ENCODE peak calls at places on chromosomes 16 and 17, in six cellular contexts. R, B, W, Y, F and T are unnamed samples.

GRCh38 chr16:2146739-2147138 is 1.7 kb upstream of the RAB26 start:
- DNase-seq in R (no peak), B (no peak), W (no peak), Y (no peak), F (no peak), T (no peak)

GRCh38 chr17:9488556-9488955 is 87.1 kb downstream of the STX8 start:
- DNase-seq in R (no peak), B (peak), W (no peak), Y (no peak), F (no peak), T (no peak)

GRCh38 chr16:84618428-84619102 is 687 bp upstream of the COTL1 start:
- DNase-seq in R (no peak), B (peak), W (no peak), Y (peak), F (peak), T (peak)

GRCh38 chr16:9092282-9092962 is 978 bp downstream of the HAPSTR1 start:
- DNase-seq in R (peak), B (no peak), W (peak), Y (no peak), F (no peak), T (peak)

GRCh38 chr16:4917117-4917516 is 19.8 kb downstream of the PPL start:
- DNase-seq in R (no peak), B (peak), W (no peak), Y (peak), F (no peak), T (no peak)

GRCh38 chr17:13003927-13004326 is 13.9 kb downstream of the ELAC2 start:
- DNase-seq in R (no peak), B (no peak), W (no peak), Y (no peak), F (no peak), T (no peak)

GRCh38 chr16:77780378-77780837 is 8.0 kb upstream of the VAT1L start:
- DNase-seq in R (no peak), B (peak), W (no peak), Y (peak), F (no peak), T (no peak)

GRCh38 chr16:53773150-53773846 is 69.3 kb downstream of the FTO start:
- DNase-seq in R (peak), B (peak), W (peak), Y (peak), F (no peak), T (no peak)

GRCh38 chr16:8589293-8590160 is 784 bp downstream of the TMEM114 start:
- DNase-seq in R (no peak), B (no peak), W (no peak), Y (no peak), F (peak), T (peak)

GRCh38 chr17:68248199-68248825 is 469 bp downstream of the AMZ2 start:
- DNase-seq in R (no peak), B (peak), W (no peak), Y (peak), F (no peak), T (no peak)

GRCh38 chr16:81645303-81645702 is 133.8 kb upstream of the PLCG2 start:
- DNase-seq in R (peak), B (peak), W (peak), Y (peak), F (peak), T (no peak)

GRCh38 chr17:50918933-50919296 is 52.8 kb upstream of the TOB1 start:
- DNase-seq in R (peak), B (peak), W (no peak), Y (no peak), F (no peak), T (no peak)

GRCh38 chr17:44934745-44935105 is 12.8 kb downstream of the KIF18B start:
- DNase-seq in R (no peak), B (no peak), W (no peak), Y (no peak), F (peak), T (no peak)

GRCh38 chr17:3894927-3895343 is 2.1 kb upstream of the CAMKK1 start:
- DNase-seq in R (peak), B (peak), W (peak), Y (no peak), F (no peak), T (no peak)

GRCh38 chr17:27446569-27447301 is 9.5 kb upstream of the KSR1 start:
- DNase-seq in R (no peak), B (peak), W (no peak), Y (peak), F (no peak), T (no peak)

GRCh38 chr16:77677129-77677528 is 45.2 kb upstream of the NUDT7 start:
- DNase-seq in R (no peak), B (no peak), W (no peak), Y (no peak), F (no peak), T (no peak)

GRCh38 chr17:66982011-66982508 is 17.6 kb downstream of the CACNG4 start:
- DNase-seq in R (no peak), B (no peak), W (no peak), Y (peak), F (no peak), T (no peak)

GRCh38 chr16:28292731-28293588 is 635 bp downstream of the SBK1 start:
- DNase-seq in R (no peak), B (no peak), W (no peak), Y (no peak), F (peak), T (peak)

GRCh38 chr17:29677139-29677834 is 54.6 kb upstream of the CORO6 start:
- DNase-seq in R (no peak), B (no peak), W (peak), Y (peak), F (no peak), T (no peak)

GRCh38 chr17:41739661-41740352 is 5.4 kb upstream of the HAP1 start:
- DNase-seq in R (no peak), B (peak), W (no peak), Y (no peak), F (no peak), T (no peak)

GRCh38 chr16:84838383-84838948 is 18.7 kb downstream of the CRISPLD2 start:
- DNase-seq in R (no peak), B (peak), W (no peak), Y (no peak), F (no peak), T (no peak)

GRCh38 chr17:51044964-51045363 is 75.7 kb downstream of the SPAG9 start:
- DNase-seq in R (no peak), B (peak), W (no peak), Y (no peak), F (no peak), T (peak)

GRCh38 chr16:19432429-19432828 is 14.7 kb downstream of the TMC5 start:
- DNase-seq in R (no peak), B (no peak), W (no peak), Y (no peak), F (no peak), T (no peak)

GRCh38 chr17:61139219-61139618 is 260.4 kb upstream of the TBX2 start:
- DNase-seq in R (no peak), B (peak), W (no peak), Y (peak), F (no peak), T (no peak)

GRCh38 chr16:483351-484075 is 44.0 kb upstream of the CAPN15 start:
- DNase-seq in R (peak), B (peak), W (peak), Y (peak), F (no peak), T (no peak)

GRCh38 chr17:39231587-39232551 is 6.1 kb upstream of the STAC2 start:
- DNase-seq in R (no peak), B (no peak), W (peak), Y (peak), F (peak), T (peak)

GRCh38 chr16:82083710-82084353 is 48.8 kb downstream of the HSD17B2 start:
- DNase-seq in R (no peak), B (no peak), W (no peak), Y (no peak), F (no peak), T (no peak)

GRCh38 chr16:1452530-1452929 is 8.2 kb upstream of the CCDC154 start:
- DNase-seq in R (no peak), B (no peak), W (no peak), Y (no peak), F (no peak), T (no peak)

GRCh38 chr17:79741751-79742588 is 11.2 kb downstream of the ENPP7 start:
- DNase-seq in R (peak), B (peak), W (peak), Y (peak), F (peak), T (peak)

GRCh38 chr17:8013731-8014557 is 11.5 kb downstream of the GUCY2D start:
- DNase-seq in R (no peak), B (no peak), W (no peak), Y (no peak), F (no peak), T (no peak)

GRCh38 chr17:80474933-80475915 is 1.2 kb downstream of the NPTX1 start:
- DNase-seq in R (no peak), B (no peak), W (no peak), Y (no peak), F (no peak), T (peak)

GRCh38 chr17:52145496-52145895 is 13.0 kb downstream of the CA10 start:
- DNase-seq in R (no peak), B (peak), W (no peak), Y (peak), F (no peak), T (no peak)

GRCh38 chr17:40458851-40459482 is 15.7 kb downstream of the IGFBP4 start:
- DNase-seq in R (no peak), B (no peak), W (no peak), Y (peak), F (no peak), T (no peak)

GRCh38 chr16:55834044-55834443 is 1.1 kb upstream of the CES1 start:
- DNase-seq in R (no peak), B (no peak), W (no peak), Y (no peak), F (no peak), T (no peak)

GRCh38 chr17:57604771-57605733 is 140.0 kb downstream of the CCDC182 start:
- DNase-seq in R (peak), B (peak), W (peak), Y (peak), F (no peak), T (peak)

GRCh38 chr17:40123811-40124114 is 2.0 kb downstream of the MSL1 start:
- DNase-seq in R (no peak), B (no peak), W (no peak), Y (no peak), F (no peak), T (no peak)

GRCh38 chr17:28193241-28193640 is 125.8 kb upstream of the TMEM97 start:
- DNase-seq in R (peak), B (no peak), W (peak), Y (no peak), F (peak), T (no peak)

GRCh38 chr17:44374306-44375195 is 10.9 kb upstream of the FAM171A2 start:
- DNase-seq in R (no peak), B (no peak), W (no peak), Y (no peak), F (peak), T (no peak)

DNA sequence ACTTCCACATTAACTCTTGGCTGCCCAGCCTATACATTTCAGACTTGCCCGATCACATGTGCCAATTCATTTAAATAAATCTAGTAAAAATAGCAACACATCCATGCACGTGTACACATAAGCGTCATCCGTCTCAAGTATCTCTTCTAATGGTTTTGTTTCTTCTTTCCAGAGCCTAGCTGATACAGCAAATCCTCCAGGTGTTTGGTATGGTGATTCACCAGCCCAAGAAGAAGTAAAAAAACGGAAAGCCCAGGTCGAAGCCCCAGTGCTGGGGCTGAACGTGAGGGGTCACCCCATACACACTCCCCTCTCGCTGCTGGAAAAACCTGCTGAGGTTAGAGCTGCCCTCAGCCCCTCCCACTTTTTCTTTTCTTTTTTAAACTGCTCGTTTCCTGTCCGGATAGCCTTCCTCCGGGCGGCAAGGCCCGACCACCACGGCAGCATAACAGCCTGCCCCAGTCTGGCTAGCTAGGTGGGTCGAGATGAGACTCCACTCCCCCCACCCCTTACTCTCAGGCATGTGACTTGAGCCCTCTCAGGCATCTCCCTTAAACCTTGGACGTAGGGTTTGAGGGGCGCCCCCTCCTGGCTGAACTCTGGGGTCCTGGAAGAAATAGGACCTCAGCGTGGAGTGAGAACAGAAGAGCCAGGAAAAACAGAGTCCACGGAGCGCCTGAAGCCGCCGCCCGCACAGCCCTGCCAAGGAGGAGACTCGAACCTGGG is 13.9 kb upstream of the OR1F1 start:
- DNase-seq in R (no peak), B (no peak), W (no peak), Y (no peak), F (peak), T (peak)
- TF ChIP-seq CTCF in R (no peak), B (peak), W (no peak), Y (peak), F (peak), T (peak)

GRCh38 chr16:30866031-30866430 is 27.8 kb downstream of the BCL7C start:
- DNase-seq in R (no peak), B (no peak), W (no peak), Y (no peak), F (no peak), T (no peak)

GRCh38 chr16:30870904-30871303 is 23.0 kb downstream of the BCL7C start:
- DNase-seq in R (no peak), B (no peak), W (no peak), Y (no peak), F (no peak), T (no peak)

DNA sequence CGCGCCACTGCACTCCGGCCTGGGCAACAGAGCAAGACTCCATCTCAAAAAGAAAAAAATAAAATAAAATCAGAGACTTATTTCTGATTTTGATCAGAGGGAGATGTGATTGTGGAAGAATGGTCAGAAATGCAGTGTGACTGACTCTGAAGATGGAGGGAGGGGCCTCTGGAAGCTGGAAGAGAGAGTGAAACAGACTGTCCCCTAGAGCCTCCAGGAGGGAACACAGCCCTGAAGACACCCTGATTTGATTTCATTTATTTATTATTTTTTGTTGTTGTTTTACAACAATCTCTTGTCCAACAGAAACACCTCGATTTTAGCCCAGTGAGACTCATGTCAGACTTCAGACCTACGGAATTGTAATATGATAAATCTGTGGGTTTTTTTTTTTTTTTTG is 26.1 kb downstream of the BCL7C start:
- DNase-seq in R (no peak), B (no peak), W (no peak), Y (peak), F (no peak), T (no peak)
- TF ChIP-seq CTCF in R (no peak), B (peak), W (no peak), Y (peak), F (peak), T (no peak)

DNA sequence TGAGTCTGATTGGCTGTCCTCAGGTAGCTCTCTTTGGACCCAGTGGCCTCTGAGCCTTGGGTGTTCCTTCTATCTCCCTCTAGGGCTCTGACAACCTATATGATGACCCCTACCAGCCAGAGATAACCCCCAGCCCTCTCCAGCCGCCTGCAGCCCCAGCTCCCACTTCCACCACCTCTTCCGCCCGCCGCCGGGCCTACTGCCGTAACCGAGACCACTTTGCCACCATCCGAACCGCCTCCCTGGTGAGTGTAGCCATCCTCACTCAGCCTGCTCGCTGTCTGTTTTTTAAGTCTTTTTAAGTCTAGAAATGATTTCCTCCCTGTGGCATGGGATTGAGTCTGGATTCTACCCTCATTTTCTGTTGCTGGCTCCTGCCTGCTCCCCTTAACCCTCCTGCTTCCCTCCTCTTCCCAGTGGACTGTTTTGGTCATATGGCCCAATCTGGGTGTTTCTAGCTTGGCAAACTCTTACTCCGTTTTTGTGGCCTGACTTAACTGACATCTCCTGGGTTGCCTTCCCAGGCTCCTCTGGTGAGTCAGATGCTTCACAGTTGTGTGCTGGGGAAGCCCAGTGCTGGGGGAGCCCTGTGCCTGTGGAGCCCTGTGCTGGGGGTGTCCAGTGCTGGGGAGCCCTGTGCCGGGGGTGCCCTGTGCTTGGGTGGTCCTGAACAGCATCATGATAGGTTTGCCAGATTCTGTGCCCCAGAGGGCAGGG is 9.9 kb downstream of the TAOK2 start:
- DNase-seq in R (no peak), B (peak), W (no peak), Y (peak), F (no peak), T (no peak)
- TF ChIP-seq CTCF in R (no peak), B (no peak), W (no peak), Y (no peak), F (no peak), T (no peak)

GRCh38 chr17:17851101-17851500 is 14.3 kb upstream of the SREBF1 start:
- DNase-seq in R (no peak), B (no peak), W (no peak), Y (no peak), F (no peak), T (no peak)

GRCh38 chr17:17851603-17852002 is 14.8 kb upstream of the SREBF1 start:
- DNase-seq in R (no peak), B (no peak), W (no peak), Y (no peak), F (no peak), T (no peak)

GRCh38 chr17:17848311-17848710 is 11.5 kb upstream of the SREBF1 start:
- DNase-seq in R (no peak), B (no peak), W (no peak), Y (no peak), F (no peak), T (no peak)

GRCh38 chr17:17849147-17849820 is 12.5 kb upstream of the SREBF1 start:
- DNase-seq in R (peak), B (peak), W (peak), Y (peak), F (no peak), T (no peak)

GRCh38 chr17:17849863-17850373 is 13.1 kb upstream of the SREBF1 start:
- DNase-seq in R (peak), B (peak), W (peak), Y (peak), F (peak), T (no peak)
- TF ChIP-seq CTCF in R (peak), B (peak), W (peak), Y (peak), F (no peak), T (peak)